ENCODE peak calls at places on chromosomes 12 and 14, in eight cellular contexts. L, X, H, B, J, T, S and G are unnamed samples.

GRCh38 chr12:31773867-31774266 is 45.0 kb upstream of the AMN1 start:
- DNase-seq in B (no peak), H (no peak), J (peak; percentile 14), T (no peak), X (no peak), L (no peak), S (no peak), G (no peak)

GRCh38 chr12:21559855-21560569 is 33.9 kb downstream of the SPX start:
- DNase-seq in X (no peak), J (peak; percentile 39), S (no peak), B (no peak), H (no peak), T (peak; percentile 78), L (no peak), G (no peak)

GRCh38 chr14:99391671-99392070 is 89.0 kb downstream of the SETD3 start:
- DNase-seq in H (no peak), S (no peak), L (no peak), J (peak; percentile 66), B (no peak), T (no peak), X (no peak), G (no peak)

GRCh38 chr14:85402546-85403162 is 127.3 kb upstream of the FLRT2 start:
- DNase-seq in L (no peak), X (no peak), B (no peak), S (no peak), T (no peak), J (peak; percentile 54), H (no peak), G (no peak)

GRCh38 chr14:65069874-65070709 is 32.2 kb downstream of the MAX start:
- DNase-seq in B (no peak), X (no peak), L (no peak), H (no peak), T (peak; percentile 64), S (no peak), J (no peak), G (no peak)

GRCh38 chr14:79424462-79424861 is 786.8 kb downstream of the DIO2 start:
- DNase-seq in J (no peak), X (no peak), B (no peak), T (no peak), S (no peak), L (no peak), H (no peak), G (no peak)

GRCh38 chr12:21913823-21914222 is 27.4 kb downstream of the ABCC9 start:
- DNase-seq in T (no peak), J (no peak), H (no peak), L (no peak), S (no peak), B (no peak), X (no peak), G (no peak)

GRCh38 chr14:89899917-89900680 is 54.4 kb downstream of the EFCAB11 start:
- DNase-seq in T (peak; percentile 29), J (no peak), X (no peak), H (no peak), S (no peak), B (no peak), L (no peak), G (peak; percentile 3)

GRCh38 chr14:101884537-101885253 is 79.7 kb upstream of the DYNC1H1 start:
- DNase-seq in L (no peak), X (peak; percentile 55), T (no peak), J (no peak), B (no peak), H (no peak), S (no peak), G (no peak)

GRCh38 chr12:48961331-48961730 is 4.0 kb upstream of the ARF3 start:
- DNase-seq in L (no peak), X (no peak), T (peak; percentile 72), H (no peak), J (no peak), B (no peak), S (no peak), G (no peak)

GRCh38 chr14:71363961-71364360 is 456.7 kb downstream of the PCNX1 start:
- DNase-seq in B (peak; percentile 44), L (no peak), X (no peak), J (peak; percentile 75), H (no peak), S (no peak), T (no peak), G (no peak)

GRCh38 chr12:6393109-6393508 is 9.1 kb downstream of the LTBR start:
- DNase-seq in T (no peak), J (no peak), X (no peak), H (no peak), L (no peak), S (no peak), B (no peak), G (no peak)

GRCh38 chr12:5444520-5444919 is 12.6 kb downstream of the NTF3 start:
- DNase-seq in J (no peak), S (no peak), X (no peak), L (no peak), H (no peak), T (no peak), B (no peak), G (no peak)

GRCh38 chr14:91402278-91403068 is 15.1 kb downstream of the CCDC88C start:
- DNase-seq in S (peak; percentile 43), T (no peak), H (no peak), L (no peak), B (peak; percentile 81), X (no peak), J (no peak), G (peak; percentile 32)

GRCh38 chr14:91403069-91403600 is 14.5 kb downstream of the CCDC88C start:
- DNase-seq in S (no peak), T (no peak), H (no peak), X (no peak), J (no peak), B (no peak), L (no peak), G (no peak)

GRCh38 chr14:91399868-91400640 is 17.6 kb downstream of the CCDC88C start:
- DNase-seq in L (no peak), S (no peak), T (no peak), H (no peak), B (no peak), X (no peak), J (no peak), G (no peak)

GRCh38 chr14:91400696-91401095 is 16.9 kb downstream of the CCDC88C start:
- DNase-seq in S (no peak), L (no peak), H (no peak), B (no peak), J (peak; percentile 34), X (no peak), T (peak; percentile 32), G (no peak)

GRCh38 chr14:91401751-91402150 is 15.9 kb downstream of the CCDC88C start:
- DNase-seq in S (no peak), J (no peak), B (no peak), L (no peak), H (no peak), X (no peak), T (no peak), G (no peak)
- H3K4me1 ChIP-seq in S (peaks cover 8% of the 10 kb centered on the region), J (no peaks in the 10 kb centered on the region), B (peaks cover 17% of the 10 kb centered on the region), L (peaks cover 19% of the 10 kb centered on the region), H (peaks cover 15% of the 10 kb centered on the region), X (peaks cover 8% of the 10 kb centered on the region), T (peaks cover 7% of the 10 kb centered on the region), G (peaks cover 95% of the 10 kb centered on the region)

DNA sequence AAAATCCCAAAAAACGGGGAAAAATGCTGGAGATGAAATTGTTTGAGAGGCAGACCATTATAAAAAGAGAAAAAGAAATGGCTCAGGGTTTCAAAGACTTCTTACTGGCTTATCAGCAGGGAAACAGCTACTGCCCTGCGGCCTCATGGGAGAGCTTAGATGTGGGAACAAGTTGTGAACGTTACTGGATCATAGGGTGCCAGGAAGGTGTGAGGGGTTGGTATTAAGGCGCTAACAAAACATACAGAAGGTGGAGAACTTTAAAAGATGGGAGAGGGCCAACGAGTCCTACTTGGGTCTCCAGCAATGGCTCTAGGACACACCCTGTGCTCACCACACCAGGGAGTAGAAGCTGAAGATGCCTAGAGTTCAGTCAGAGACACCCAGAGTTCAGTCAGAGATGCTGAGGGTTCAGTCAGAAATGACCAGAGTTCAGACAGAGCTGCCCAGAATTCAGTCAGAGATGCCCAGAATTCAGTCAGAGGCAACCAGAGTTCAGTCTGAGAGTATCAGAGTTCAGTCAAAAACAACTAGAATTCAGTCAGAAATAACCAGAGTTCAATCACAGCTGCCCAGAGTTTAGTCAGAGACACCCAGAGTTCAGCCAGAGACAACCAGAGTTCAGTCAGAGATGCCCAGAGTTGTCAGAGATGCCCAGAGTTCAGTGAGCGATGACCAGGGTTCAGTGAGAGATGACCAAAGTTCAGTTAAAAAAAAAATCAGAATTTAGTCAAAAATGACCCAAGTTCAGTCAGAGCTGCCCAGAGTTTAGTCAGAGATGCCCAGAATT is 1103.6 kb downstream of the BCL11B start:
- DNase-seq in X (no peak), L (no peak), H (no peak), T (no peak), J (no peak), B (no peak), S (no peak), G (no peak)
- H3K4me1 ChIP-seq in X (no peaks in the 10 kb centered on the region), L (no peaks in the 10 kb centered on the region), H (no peaks in the 10 kb centered on the region), T (no peaks in the 10 kb centered on the region), J (no peaks in the 10 kb centered on the region), B (no peaks in the 10 kb centered on the region), S (no peaks in the 10 kb centered on the region), G (peaks cover 91% of the 10 kb centered on the region)

DNA sequence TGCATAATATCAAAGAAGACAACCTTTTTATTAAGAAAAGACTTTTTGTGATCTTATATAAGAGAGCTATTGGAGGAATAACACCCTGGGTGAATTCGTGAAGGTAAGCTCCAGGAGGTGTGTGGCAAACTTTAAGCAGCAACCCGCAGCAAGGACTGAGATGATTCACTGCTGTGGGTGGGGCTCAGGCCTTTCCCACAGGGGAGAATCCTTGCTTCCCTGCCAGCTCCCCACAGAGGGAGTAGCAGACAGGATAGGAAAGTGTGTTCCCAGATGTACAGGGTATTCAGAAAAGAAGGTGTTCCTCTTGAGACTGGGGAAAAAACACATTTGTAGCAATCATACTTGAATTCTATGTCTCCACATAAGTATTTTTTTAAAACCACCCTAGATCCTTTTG is 9.2 kb downstream of the NDUFA12 start:
- DNase-seq in J (peak; percentile 79), H (no peak), L (no peak), B (no peak), S (no peak), X (no peak), T (peak; percentile 81), G (no peak)
- H3K4me1 ChIP-seq in J (peaks cover 6% of the 10 kb centered on the region), H (peaks cover 7% of the 10 kb centered on the region), L (no peaks in the 10 kb centered on the region), B (no peaks in the 10 kb centered on the region), S (no peaks in the 10 kb centered on the region), X (no peaks in the 10 kb centered on the region), T (peaks cover 13% of the 10 kb centered on the region), G (peaks cover 20% of the 10 kb centered on the region)

DNA sequence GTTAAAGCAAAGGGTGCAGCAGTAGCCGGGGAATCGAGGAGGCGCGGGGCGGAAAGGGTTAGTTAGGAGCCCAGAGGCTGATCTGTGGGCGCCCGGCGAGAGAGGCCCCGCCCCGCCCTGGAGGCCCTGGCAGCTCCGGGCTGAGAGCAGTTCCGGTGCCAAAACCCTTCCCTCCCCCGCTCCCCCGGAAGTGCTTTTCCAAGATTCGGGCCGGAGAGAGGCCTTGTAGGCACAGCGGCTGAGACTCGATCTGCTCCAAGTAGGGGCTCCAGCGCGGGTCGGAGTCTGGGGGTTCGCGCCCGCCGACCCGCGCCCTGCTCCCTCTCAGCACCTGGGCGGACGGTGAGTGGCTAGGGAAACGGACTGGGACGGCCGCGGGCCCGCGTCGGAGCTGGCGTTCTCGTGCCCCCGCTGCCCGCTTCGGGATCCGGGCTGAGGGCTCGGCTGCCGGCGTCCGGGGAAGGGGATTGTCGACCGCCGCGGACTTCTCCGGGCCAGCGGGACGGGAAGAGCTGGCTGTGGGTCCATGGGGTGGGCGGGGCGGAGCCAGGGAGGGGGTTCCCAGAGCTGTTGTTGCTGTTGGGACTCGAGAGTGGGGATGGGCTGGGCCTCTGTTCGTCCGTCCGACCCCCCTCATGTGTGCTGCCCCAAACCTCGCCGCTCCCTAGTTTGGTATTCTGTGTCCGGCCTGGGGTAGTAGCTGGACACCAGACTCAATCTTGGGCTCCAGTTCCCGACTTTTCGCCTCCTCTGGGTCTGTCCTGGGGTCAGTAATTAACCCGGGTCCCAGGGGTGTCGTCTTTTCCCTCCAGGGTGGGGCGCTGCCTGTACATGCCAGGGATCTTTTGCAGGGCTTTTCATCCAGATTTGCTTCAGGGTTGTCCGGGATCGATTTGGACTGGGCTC is at the start of gene FRS2:
- DNase-seq in S (peak; percentile 92), L (peak; percentile 85), X (peak; percentile 95), J (peak; percentile 80), T (peak; percentile 88), H (peak; percentile 85), B (peak; percentile 95), G (peak; percentile 78)
- H3K4me1 ChIP-seq in S (peaks cover 6% of the 10 kb centered on the region), L (peaks cover 10% of the 10 kb centered on the region), X (peaks cover 45% of the 10 kb centered on the region), J (peaks cover 21% of the 10 kb centered on the region), T (peaks cover 11% of the 10 kb centered on the region), H (peaks cover 46% of the 10 kb centered on the region), B (peaks cover 35% of the 10 kb centered on the region), G (peaks cover 31% of the 10 kb centered on the region)